ENCODE peak calls at places on chromosomes 12 and 14, in seven cellular contexts. A, D, Y, F, P, L and X are unnamed samples.

GRCh38 chr14:24630872-24631477 is 3.0 kb downstream of the GZMB start:
- DNase-seq in A (no peak), D (no peak), Y (no peak), F (no peak), P (peak), L (no peak), X (no peak)

GRCh38 chr12:118299791-118300460 is 72.8 kb downstream of the TAOK3 start:
- DNase-seq in A (no peak), D (no peak), Y (no peak), F (no peak), P (no peak), L (no peak), X (peak)

GRCh38 chr14:55237999-55238680 is 33.1 kb upstream of the FBXO34 start:
- DNase-seq in A (no peak), D (no peak), Y (no peak), F (no peak), P (no peak), L (no peak), X (no peak)

GRCh38 chr12:118035194-118036041 is 18.9 kb downstream of the RFC5 start:
- DNase-seq in A (peak), D (peak), Y (peak), F (no peak), P (peak), L (no peak), X (no peak)

GRCh38 chr12:114998118-114998771 is 314.3 kb upstream of the TBX3 start:
- DNase-seq in A (no peak), D (no peak), Y (no peak), F (no peak), P (no peak), L (no peak), X (no peak)

GRCh38 chr14:38605193-38606114 is 349.6 kb upstream of the CLEC14A start:
- DNase-seq in A (no peak), D (no peak), Y (no peak), F (no peak), P (no peak), L (no peak), X (no peak)

GRCh38 chr14:104594310-104595046 is 10.1 kb downstream of the TMEM179 start:
- DNase-seq in A (no peak), D (no peak), Y (no peak), F (no peak), P (no peak), L (no peak), X (no peak)

GRCh38 chr14:105139212-105139825 is 29.3 kb downstream of the JAG2 start:
- DNase-seq in A (no peak), D (no peak), Y (no peak), F (no peak), P (no peak), L (no peak), X (no peak)

GRCh38 chr14:25086081-25086480 is 36.1 kb upstream of the STXBP6 start:
- DNase-seq in A (no peak), D (no peak), Y (no peak), F (no peak), P (no peak), L (no peak), X (no peak)

GRCh38 chr14:31425905-31426304 is 5.6 kb upstream of the HEATR5A start:
- DNase-seq in A (no peak), D (no peak), Y (no peak), F (no peak), P (no peak), L (no peak), X (no peak)

GRCh38 chr14:56185991-56186390 is 67.8 kb downstream of the PELI2 start:
- DNase-seq in A (no peak), D (no peak), Y (no peak), F (no peak), P (no peak), L (no peak), X (no peak)

GRCh38 chr14:74492413-74493342 is at the start of gene NPC2:
- DNase-seq in A (no peak), D (no peak), Y (no peak), F (no peak), P (no peak), L (no peak), X (no peak)

GRCh38 chr12:4168041-4168440 is 105.5 kb upstream of the CCND2 start:
- DNase-seq in A (no peak), D (no peak), Y (no peak), F (no peak), P (no peak), L (no peak), X (no peak)

GRCh38 chr14:33457021-33457420 is 493.9 kb downstream of the EGLN3 start:
- DNase-seq in A (no peak), D (no peak), Y (no peak), F (no peak), P (no peak), L (no peak), X (no peak)

GRCh38 chr12:29148065-29148957 is 767 bp upstream of the FAR2 start:
- DNase-seq in A (peak), D (no peak), Y (no peak), F (no peak), P (peak), L (no peak), X (peak)

GRCh38 chr14:102927346-102927877 is 4.9 kb downstream of the AMN start:
- DNase-seq in A (no peak), D (no peak), Y (no peak), F (no peak), P (no peak), L (no peak), X (no peak)

GRCh38 chr12:90335561-90335960 is 619.4 kb downstream of the CCER1 start:
- DNase-seq in A (no peak), D (no peak), Y (no peak), F (no peak), P (no peak), L (no peak), X (no peak)

GRCh38 chr12:65728348-65728912 is 95.9 kb upstream of the HMGA2 start:
- DNase-seq in A (no peak), D (no peak), Y (no peak), F (no peak), P (no peak), L (no peak), X (no peak)

GRCh38 chr14:68979722-68980552 is 835 bp upstream of the ACTN1 start:
- DNase-seq in A (peak), D (no peak), Y (no peak), F (no peak), P (no peak), L (no peak), X (no peak)

GRCh38 chr12:5789469-5789968 is 155.5 kb downstream of the ANO2 start:
- DNase-seq in A (no peak), D (no peak), Y (no peak), F (no peak), P (no peak), L (no peak), X (no peak)

GRCh38 chr12:232731-233614 is 19.0 kb upstream of the SLC6A12 start:
- DNase-seq in A (no peak), D (no peak), Y (no peak), F (no peak), P (no peak), L (no peak), X (no peak)

GRCh38 chr12:18339633-18340032 is 78.3 kb downstream of the PIK3C2G start:
- DNase-seq in A (no peak), D (no peak), Y (no peak), F (no peak), P (no peak), L (no peak), X (no peak)

GRCh38 chr14:104451474-104451873 is 128.1 kb upstream of the C14orf180 start:
- DNase-seq in A (no peak), D (no peak), Y (no peak), F (no peak), P (peak), L (no peak), X (no peak)

GRCh38 chr12:67442896-67443295 is 173.7 kb downstream of the CAND1 start:
- DNase-seq in A (no peak), D (no peak), Y (no peak), F (no peak), P (no peak), L (no peak), X (no peak)

GRCh38 chr12:25855716-25856115 is 102.8 kb upstream of the RASSF8 start:
- DNase-seq in A (no peak), D (no peak), Y (no peak), F (no peak), P (no peak), L (no peak), X (no peak)

GRCh38 chr12:124032265-124032886 is 59.4 kb downstream of the ZNF664 start:
- DNase-seq in A (peak), D (peak), Y (no peak), F (no peak), P (no peak), L (peak), X (peak)

GRCh38 chr14:92472860-92473259 is 40.7 kb upstream of the RIN3 start:
- DNase-seq in A (no peak), D (no peak), Y (no peak), F (no peak), P (peak), L (no peak), X (no peak)